ENCODE peak calls at places on chromosomes 1 and 21, in ten cellular contexts. One of them, this sample, is unnamed.

GRCh38 chr1:19315378-19316206 is 3.5 kb downstream of the SLC66A1 start:
- DNase-seq in NCI-H1105 treated with DMSO at 0.1 percent for 48 hours: no peak
- DNase-seq in RWPE1: no peak
- DNase-seq in Jurkat, Clone E6-1: no peak
- DNase-seq in activated CD8-positive, alpha-beta memory T cell treated with anti-CD3 and anti-CD28 coated beads, Interleukin-2, amount 50 U/mL, for 4 hours: no peak
- DNase-seq in AG09309: no peak
- DNase-seq in hypothalamus: no peak
- DNase-seq in stimulated activated CD4-positive, alpha-beta T cell treated with anti-CD3 and anti-CD28 coated beads, Interleukin-12 subunit alpha, Interleukin-12 subunit beta, amount 100 ng/mL, for 4 hours: no peak
- DNase-seq in activated gamma-delta T cell treated with anti-CD3 and anti-CD28 coated beads, Interleukin-2, amount 50 U/mL, for 16 hours: no peak
- DNase-seq in epithelial cell of proximal tubule: no peak
- DNase-seq in this sample: no peak

GRCh38 chr1:232385221-232385620 is 244.7 kb downstream of the SIPA1L2 start:
- DNase-seq in NCI-H1105 treated with DMSO at 0.1 percent for 48 hours: no peak
- DNase-seq in RWPE1: peak; percentile 19
- DNase-seq in Jurkat, Clone E6-1: no peak
- DNase-seq in activated CD8-positive, alpha-beta memory T cell treated with anti-CD3 and anti-CD28 coated beads, Interleukin-2, amount 50 U/mL, for 4 hours: no peak
- DNase-seq in AG09309: peak; percentile 48
- DNase-seq in hypothalamus: no peak
- DNase-seq in stimulated activated CD4-positive, alpha-beta T cell treated with anti-CD3 and anti-CD28 coated beads, Interleukin-12 subunit alpha, Interleukin-12 subunit beta, amount 100 ng/mL, for 4 hours: no peak
- DNase-seq in activated gamma-delta T cell treated with anti-CD3 and anti-CD28 coated beads, Interleukin-2, amount 50 U/mL, for 16 hours: no peak
- DNase-seq in epithelial cell of proximal tubule: no peak
- DNase-seq in this sample: peak; percentile 30

GRCh38 chr1:245173446-245174178 is 18.8 kb downstream of the KIF26B start:
- DNase-seq in NCI-H1105 treated with DMSO at 0.1 percent for 48 hours: peak; percentile 45
- DNase-seq in RWPE1: no peak
- DNase-seq in Jurkat, Clone E6-1: no peak
- DNase-seq in activated CD8-positive, alpha-beta memory T cell treated with anti-CD3 and anti-CD28 coated beads, Interleukin-2, amount 50 U/mL, for 4 hours: no peak
- DNase-seq in AG09309: no peak
- DNase-seq in hypothalamus: no peak
- DNase-seq in stimulated activated CD4-positive, alpha-beta T cell treated with anti-CD3 and anti-CD28 coated beads, Interleukin-12 subunit alpha, Interleukin-12 subunit beta, amount 100 ng/mL, for 4 hours: no peak
- DNase-seq in activated gamma-delta T cell treated with anti-CD3 and anti-CD28 coated beads, Interleukin-2, amount 50 U/mL, for 16 hours: no peak
- DNase-seq in epithelial cell of proximal tubule: no peak
- DNase-seq in this sample: no peak

GRCh38 chr1:31421404-31422040 is 8.5 kb downstream of the SERINC2 start:
- DNase-seq in NCI-H1105 treated with DMSO at 0.1 percent for 48 hours: peak; percentile 9
- DNase-seq in RWPE1: no peak
- DNase-seq in Jurkat, Clone E6-1: no peak
- DNase-seq in activated CD8-positive, alpha-beta memory T cell treated with anti-CD3 and anti-CD28 coated beads, Interleukin-2, amount 50 U/mL, for 4 hours: no peak
- DNase-seq in AG09309: no peak
- DNase-seq in hypothalamus: no peak
- DNase-seq in stimulated activated CD4-positive, alpha-beta T cell treated with anti-CD3 and anti-CD28 coated beads, Interleukin-12 subunit alpha, Interleukin-12 subunit beta, amount 100 ng/mL, for 4 hours: no peak
- DNase-seq in activated gamma-delta T cell treated with anti-CD3 and anti-CD28 coated beads, Interleukin-2, amount 50 U/mL, for 16 hours: no peak
- DNase-seq in epithelial cell of proximal tubule: no peak
- DNase-seq in this sample: no peak

GRCh38 chr1:205950280-205950679 is 7.0 kb upstream of the SLC26A9 start:
- DNase-seq in NCI-H1105 treated with DMSO at 0.1 percent for 48 hours: no peak
- DNase-seq in RWPE1: peak; percentile 73
- DNase-seq in Jurkat, Clone E6-1: no peak
- DNase-seq in activated CD8-positive, alpha-beta memory T cell treated with anti-CD3 and anti-CD28 coated beads, Interleukin-2, amount 50 U/mL, for 4 hours: no peak
- DNase-seq in AG09309: no peak
- DNase-seq in hypothalamus: peak; percentile 64
- DNase-seq in stimulated activated CD4-positive, alpha-beta T cell treated with anti-CD3 and anti-CD28 coated beads, Interleukin-12 subunit alpha, Interleukin-12 subunit beta, amount 100 ng/mL, for 4 hours: no peak
- DNase-seq in activated gamma-delta T cell treated with anti-CD3 and anti-CD28 coated beads, Interleukin-2, amount 50 U/mL, for 16 hours: no peak
- DNase-seq in epithelial cell of proximal tubule: no peak
- DNase-seq in this sample: peak; percentile 37

GRCh38 chr1:160437432-160438319 is 37.3 kb downstream of the VANGL2 start:
- DNase-seq in NCI-H1105 treated with DMSO at 0.1 percent for 48 hours: no peak
- DNase-seq in RWPE1: no peak
- DNase-seq in Jurkat, Clone E6-1: peak; percentile 55
- DNase-seq in activated CD8-positive, alpha-beta memory T cell treated with anti-CD3 and anti-CD28 coated beads, Interleukin-2, amount 50 U/mL, for 4 hours: no peak
- DNase-seq in AG09309: no peak
- DNase-seq in hypothalamus: no peak
- DNase-seq in stimulated activated CD4-positive, alpha-beta T cell treated with anti-CD3 and anti-CD28 coated beads, Interleukin-12 subunit alpha, Interleukin-12 subunit beta, amount 100 ng/mL, for 4 hours: no peak
- DNase-seq in activated gamma-delta T cell treated with anti-CD3 and anti-CD28 coated beads, Interleukin-2, amount 50 U/mL, for 16 hours: no peak
- DNase-seq in epithelial cell of proximal tubule: no peak
- DNase-seq in this sample: no peak

GRCh38 chr21:36791695-36792451 is 93.0 kb downstream of the SIM2 start:
- DNase-seq in NCI-H1105 treated with DMSO at 0.1 percent for 48 hours: no peak
- DNase-seq in RWPE1: no peak
- DNase-seq in Jurkat, Clone E6-1: no peak
- DNase-seq in activated CD8-positive, alpha-beta memory T cell treated with anti-CD3 and anti-CD28 coated beads, Interleukin-2, amount 50 U/mL, for 4 hours: no peak
- DNase-seq in AG09309: no peak
- DNase-seq in hypothalamus: no peak
- DNase-seq in stimulated activated CD4-positive, alpha-beta T cell treated with anti-CD3 and anti-CD28 coated beads, Interleukin-12 subunit alpha, Interleukin-12 subunit beta, amount 100 ng/mL, for 4 hours: no peak
- DNase-seq in activated gamma-delta T cell treated with anti-CD3 and anti-CD28 coated beads, Interleukin-2, amount 50 U/mL, for 16 hours: no peak
- DNase-seq in epithelial cell of proximal tubule: no peak
- DNase-seq in this sample: no peak

GRCh38 chr1:27664291-27664690 is 7.7 kb downstream of the IFI6 start:
- DNase-seq in NCI-H1105 treated with DMSO at 0.1 percent for 48 hours: no peak
- DNase-seq in RWPE1: no peak
- DNase-seq in Jurkat, Clone E6-1: no peak
- DNase-seq in activated CD8-positive, alpha-beta memory T cell treated with anti-CD3 and anti-CD28 coated beads, Interleukin-2, amount 50 U/mL, for 4 hours: no peak
- DNase-seq in AG09309: no peak
- DNase-seq in hypothalamus: no peak
- DNase-seq in stimulated activated CD4-positive, alpha-beta T cell treated with anti-CD3 and anti-CD28 coated beads, Interleukin-12 subunit alpha, Interleukin-12 subunit beta, amount 100 ng/mL, for 4 hours: no peak
- DNase-seq in activated gamma-delta T cell treated with anti-CD3 and anti-CD28 coated beads, Interleukin-2, amount 50 U/mL, for 16 hours: no peak
- DNase-seq in epithelial cell of proximal tubule: no peak
- DNase-seq in this sample: no peak

GRCh38 chr1:226017070-226017469 is 17.9 kb upstream of the SDE2 start:
- DNase-seq in NCI-H1105 treated with DMSO at 0.1 percent for 48 hours: no peak
- DNase-seq in RWPE1: no peak
- DNase-seq in Jurkat, Clone E6-1: no peak
- DNase-seq in activated CD8-positive, alpha-beta memory T cell treated with anti-CD3 and anti-CD28 coated beads, Interleukin-2, amount 50 U/mL, for 4 hours: no peak
- DNase-seq in AG09309: no peak
- DNase-seq in hypothalamus: no peak
- DNase-seq in stimulated activated CD4-positive, alpha-beta T cell treated with anti-CD3 and anti-CD28 coated beads, Interleukin-12 subunit alpha, Interleukin-12 subunit beta, amount 100 ng/mL, for 4 hours: no peak
- DNase-seq in activated gamma-delta T cell treated with anti-CD3 and anti-CD28 coated beads, Interleukin-2, amount 50 U/mL, for 16 hours: no peak
- DNase-seq in epithelial cell of proximal tubule: no peak
- DNase-seq in this sample: no peak

GRCh38 chr1:4375812-4376211 is 278.6 kb upstream of the AJAP1 start:
- DNase-seq in NCI-H1105 treated with DMSO at 0.1 percent for 48 hours: no peak
- DNase-seq in RWPE1: peak; percentile 8
- DNase-seq in Jurkat, Clone E6-1: no peak
- DNase-seq in activated CD8-positive, alpha-beta memory T cell treated with anti-CD3 and anti-CD28 coated beads, Interleukin-2, amount 50 U/mL, for 4 hours: no peak
- DNase-seq in AG09309: no peak
- DNase-seq in hypothalamus: no peak
- DNase-seq in stimulated activated CD4-positive, alpha-beta T cell treated with anti-CD3 and anti-CD28 coated beads, Interleukin-12 subunit alpha, Interleukin-12 subunit beta, amount 100 ng/mL, for 4 hours: no peak
- DNase-seq in activated gamma-delta T cell treated with anti-CD3 and anti-CD28 coated beads, Interleukin-2, amount 50 U/mL, for 16 hours: no peak
- DNase-seq in epithelial cell of proximal tubule: peak; percentile 48
- DNase-seq in this sample: no peak

GRCh38 chr1:68051475-68051874 is 1.0 kb upstream of the DIRAS3 start:
- DNase-seq in NCI-H1105 treated with DMSO at 0.1 percent for 48 hours: no peak
- DNase-seq in RWPE1: peak; percentile 10
- DNase-seq in Jurkat, Clone E6-1: no peak
- DNase-seq in activated CD8-positive, alpha-beta memory T cell treated with anti-CD3 and anti-CD28 coated beads, Interleukin-2, amount 50 U/mL, for 4 hours: no peak
- DNase-seq in AG09309: peak; percentile 49
- DNase-seq in hypothalamus: peak; percentile 32
- DNase-seq in stimulated activated CD4-positive, alpha-beta T cell treated with anti-CD3 and anti-CD28 coated beads, Interleukin-12 subunit alpha, Interleukin-12 subunit beta, amount 100 ng/mL, for 4 hours: no peak
- DNase-seq in activated gamma-delta T cell treated with anti-CD3 and anti-CD28 coated beads, Interleukin-2, amount 50 U/mL, for 16 hours: no peak
- DNase-seq in epithelial cell of proximal tubule: no peak
- DNase-seq in this sample: peak; percentile 13

GRCh38 chr1:119254067-119254720 is 113.7 kb upstream of the WARS2 start:
- DNase-seq in NCI-H1105 treated with DMSO at 0.1 percent for 48 hours: no peak
- DNase-seq in RWPE1: peak; percentile 91
- DNase-seq in Jurkat, Clone E6-1: no peak
- DNase-seq in activated CD8-positive, alpha-beta memory T cell treated with anti-CD3 and anti-CD28 coated beads, Interleukin-2, amount 50 U/mL, for 4 hours: no peak
- DNase-seq in AG09309: no peak
- DNase-seq in hypothalamus: no peak
- DNase-seq in stimulated activated CD4-positive, alpha-beta T cell treated with anti-CD3 and anti-CD28 coated beads, Interleukin-12 subunit alpha, Interleukin-12 subunit beta, amount 100 ng/mL, for 4 hours: no peak
- DNase-seq in activated gamma-delta T cell treated with anti-CD3 and anti-CD28 coated beads, Interleukin-2, amount 50 U/mL, for 16 hours: no peak
- DNase-seq in epithelial cell of proximal tubule: peak; percentile 32
- DNase-seq in this sample: no peak

GRCh38 chr1:9004731-9005708 is 21.2 kb downstream of the SLC2A7 start:
- DNase-seq in NCI-H1105 treated with DMSO at 0.1 percent for 48 hours: no peak
- DNase-seq in RWPE1: peak; percentile 64
- DNase-seq in Jurkat, Clone E6-1: peak; percentile 55
- DNase-seq in activated CD8-positive, alpha-beta memory T cell treated with anti-CD3 and anti-CD28 coated beads, Interleukin-2, amount 50 U/mL, for 4 hours: peak; percentile 85
- DNase-seq in AG09309: peak; percentile 35
- DNase-seq in hypothalamus: peak; percentile 35
- DNase-seq in stimulated activated CD4-positive, alpha-beta T cell treated with anti-CD3 and anti-CD28 coated beads, Interleukin-12 subunit alpha, Interleukin-12 subunit beta, amount 100 ng/mL, for 4 hours: peak; percentile 84
- DNase-seq in activated gamma-delta T cell treated with anti-CD3 and anti-CD28 coated beads, Interleukin-2, amount 50 U/mL, for 16 hours: peak; percentile 71
- DNase-seq in epithelial cell of proximal tubule: peak; percentile 15
- DNase-seq in this sample: peak; percentile 54

GRCh38 chr1:174535207-174535606 is 87.4 kb downstream of the GPR52 start:
- DNase-seq in NCI-H1105 treated with DMSO at 0.1 percent for 48 hours: no peak
- DNase-seq in RWPE1: no peak
- DNase-seq in Jurkat, Clone E6-1: no peak
- DNase-seq in activated CD8-positive, alpha-beta memory T cell treated with anti-CD3 and anti-CD28 coated beads, Interleukin-2, amount 50 U/mL, for 4 hours: no peak
- DNase-seq in AG09309: no peak
- DNase-seq in hypothalamus: no peak
- DNase-seq in stimulated activated CD4-positive, alpha-beta T cell treated with anti-CD3 and anti-CD28 coated beads, Interleukin-12 subunit alpha, Interleukin-12 subunit beta, amount 100 ng/mL, for 4 hours: no peak
- DNase-seq in activated gamma-delta T cell treated with anti-CD3 and anti-CD28 coated beads, Interleukin-2, amount 50 U/mL, for 16 hours: no peak
- DNase-seq in epithelial cell of proximal tubule: no peak
- DNase-seq in this sample: no peak

GRCh38 chr21:26948194-26948593 is 18.7 kb downstream of the ADAMTS5 start:
- DNase-seq in NCI-H1105 treated with DMSO at 0.1 percent for 48 hours: no peak
- DNase-seq in RWPE1: no peak
- DNase-seq in Jurkat, Clone E6-1: no peak
- DNase-seq in activated CD8-positive, alpha-beta memory T cell treated with anti-CD3 and anti-CD28 coated beads, Interleukin-2, amount 50 U/mL, for 4 hours: no peak
- DNase-seq in AG09309: no peak
- DNase-seq in hypothalamus: no peak
- DNase-seq in stimulated activated CD4-positive, alpha-beta T cell treated with anti-CD3 and anti-CD28 coated beads, Interleukin-12 subunit alpha, Interleukin-12 subunit beta, amount 100 ng/mL, for 4 hours: no peak
- DNase-seq in activated gamma-delta T cell treated with anti-CD3 and anti-CD28 coated beads, Interleukin-2, amount 50 U/mL, for 16 hours: no peak
- DNase-seq in epithelial cell of proximal tubule: no peak
- DNase-seq in this sample: no peak

GRCh38 chr1:41927118-41927517 is 8.4 kb upstream of the HIVEP3 start:
- DNase-seq in NCI-H1105 treated with DMSO at 0.1 percent for 48 hours: no peak
- DNase-seq in RWPE1: no peak
- DNase-seq in Jurkat, Clone E6-1: no peak
- DNase-seq in activated CD8-positive, alpha-beta memory T cell treated with anti-CD3 and anti-CD28 coated beads, Interleukin-2, amount 50 U/mL, for 4 hours: no peak
- DNase-seq in AG09309: no peak
- DNase-seq in hypothalamus: no peak
- DNase-seq in stimulated activated CD4-positive, alpha-beta T cell treated with anti-CD3 and anti-CD28 coated beads, Interleukin-12 subunit alpha, Interleukin-12 subunit beta, amount 100 ng/mL, for 4 hours: no peak
- DNase-seq in activated gamma-delta T cell treated with anti-CD3 and anti-CD28 coated beads, Interleukin-2, amount 50 U/mL, for 16 hours: no peak
- DNase-seq in epithelial cell of proximal tubule: no peak
- DNase-seq in this sample: no peak

GRCh38 chr1:244092293-244093264 is 41.5 kb downstream of the ZBTB18 start:
- DNase-seq in NCI-H1105 treated with DMSO at 0.1 percent for 48 hours: no peak
- DNase-seq in RWPE1: no peak
- DNase-seq in Jurkat, Clone E6-1: no peak
- DNase-seq in activated CD8-positive, alpha-beta memory T cell treated with anti-CD3 and anti-CD28 coated beads, Interleukin-2, amount 50 U/mL, for 4 hours: no peak
- DNase-seq in AG09309: no peak
- DNase-seq in hypothalamus: no peak
- DNase-seq in stimulated activated CD4-positive, alpha-beta T cell treated with anti-CD3 and anti-CD28 coated beads, Interleukin-12 subunit alpha, Interleukin-12 subunit beta, amount 100 ng/mL, for 4 hours: no peak
- DNase-seq in activated gamma-delta T cell treated with anti-CD3 and anti-CD28 coated beads, Interleukin-2, amount 50 U/mL, for 16 hours: no peak
- DNase-seq in epithelial cell of proximal tubule: peak; percentile 94
- DNase-seq in this sample: no peak

GRCh38 chr1:28776341-28776740 is 35.6 kb upstream of the OPRD1 start:
- DNase-seq in NCI-H1105 treated with DMSO at 0.1 percent for 48 hours: no peak
- DNase-seq in RWPE1: no peak
- DNase-seq in Jurkat, Clone E6-1: no peak
- DNase-seq in activated CD8-positive, alpha-beta memory T cell treated with anti-CD3 and anti-CD28 coated beads, Interleukin-2, amount 50 U/mL, for 4 hours: no peak
- DNase-seq in AG09309: no peak
- DNase-seq in hypothalamus: no peak
- DNase-seq in stimulated activated CD4-positive, alpha-beta T cell treated with anti-CD3 and anti-CD28 coated beads, Interleukin-12 subunit alpha, Interleukin-12 subunit beta, amount 100 ng/mL, for 4 hours: no peak
- DNase-seq in activated gamma-delta T cell treated with anti-CD3 and anti-CD28 coated beads, Interleukin-2, amount 50 U/mL, for 16 hours: no peak
- DNase-seq in epithelial cell of proximal tubule: no peak
- DNase-seq in this sample: no peak

GRCh38 chr1:110065841-110066240 is 4.6 kb downstream of the ALX3 start:
- DNase-seq in NCI-H1105 treated with DMSO at 0.1 percent for 48 hours: no peak
- DNase-seq in RWPE1: no peak
- DNase-seq in Jurkat, Clone E6-1: no peak
- DNase-seq in activated CD8-positive, alpha-beta memory T cell treated with anti-CD3 and anti-CD28 coated beads, Interleukin-2, amount 50 U/mL, for 4 hours: no peak
- DNase-seq in AG09309: no peak
- DNase-seq in hypothalamus: no peak
- DNase-seq in stimulated activated CD4-positive, alpha-beta T cell treated with anti-CD3 and anti-CD28 coated beads, Interleukin-12 subunit alpha, Interleukin-12 subunit beta, amount 100 ng/mL, for 4 hours: no peak
- DNase-seq in activated gamma-delta T cell treated with anti-CD3 and anti-CD28 coated beads, Interleukin-2, amount 50 U/mL, for 16 hours: no peak
- DNase-seq in epithelial cell of proximal tubule: no peak
- DNase-seq in this sample: no peak

GRCh38 chr1:117093870-117094621 is 27.5 kb downstream of the TRIM45 start:
- DNase-seq in NCI-H1105 treated with DMSO at 0.1 percent for 48 hours: no peak
- DNase-seq in RWPE1: peak; percentile 65
- DNase-seq in Jurkat, Clone E6-1: peak; percentile 28
- DNase-seq in activated CD8-positive, alpha-beta memory T cell treated with anti-CD3 and anti-CD28 coated beads, Interleukin-2, amount 50 U/mL, for 4 hours: peak; percentile 23
- DNase-seq in AG09309: no peak
- DNase-seq in hypothalamus: no peak
- DNase-seq in stimulated activated CD4-positive, alpha-beta T cell treated with anti-CD3 and anti-CD28 coated beads, Interleukin-12 subunit alpha, Interleukin-12 subunit beta, amount 100 ng/mL, for 4 hours: no peak
- DNase-seq in activated gamma-delta T cell treated with anti-CD3 and anti-CD28 coated beads, Interleukin-2, amount 50 U/mL, for 16 hours: no peak
- DNase-seq in epithelial cell of proximal tubule: no peak
- DNase-seq in this sample: peak; percentile 43

GRCh38 chr1:198902616-198903140 is 263.8 kb downstream of the PTPRC start:
- DNase-seq in NCI-H1105 treated with DMSO at 0.1 percent for 48 hours: peak; percentile 67
- DNase-seq in RWPE1: peak; percentile 34
- DNase-seq in Jurkat, Clone E6-1: no peak
- DNase-seq in activated CD8-positive, alpha-beta memory T cell treated with anti-CD3 and anti-CD28 coated beads, Interleukin-2, amount 50 U/mL, for 4 hours: no peak
- DNase-seq in AG09309: no peak
- DNase-seq in hypothalamus: no peak
- DNase-seq in stimulated activated CD4-positive, alpha-beta T cell treated with anti-CD3 and anti-CD28 coated beads, Interleukin-12 subunit alpha, Interleukin-12 subunit beta, amount 100 ng/mL, for 4 hours: no peak
- DNase-seq in activated gamma-delta T cell treated with anti-CD3 and anti-CD28 coated beads, Interleukin-2, amount 50 U/mL, for 16 hours: no peak
- DNase-seq in epithelial cell of proximal tubule: no peak
- DNase-seq in this sample: no peak

GRCh38 chr1:192061556-192061955 is 96.7 kb upstream of the RGS18 start:
- DNase-seq in NCI-H1105 treated with DMSO at 0.1 percent for 48 hours: no peak
- DNase-seq in RWPE1: no peak
- DNase-seq in Jurkat, Clone E6-1: no peak
- DNase-seq in activated CD8-positive, alpha-beta memory T cell treated with anti-CD3 and anti-CD28 coated beads, Interleukin-2, amount 50 U/mL, for 4 hours: no peak
- DNase-seq in AG09309: no peak
- DNase-seq in hypothalamus: no peak
- DNase-seq in stimulated activated CD4-positive, alpha-beta T cell treated with anti-CD3 and anti-CD28 coated beads, Interleukin-12 subunit alpha, Interleukin-12 subunit beta, amount 100 ng/mL, for 4 hours: no peak
- DNase-seq in activated gamma-delta T cell treated with anti-CD3 and anti-CD28 coated beads, Interleukin-2, amount 50 U/mL, for 16 hours: no peak
- DNase-seq in epithelial cell of proximal tubule: no peak
- DNase-seq in this sample: no peak

GRCh38 chr1:224090116-224090515 is 23.8 kb upstream of the FBXO28 start:
- DNase-seq in NCI-H1105 treated with DMSO at 0.1 percent for 48 hours: no peak
- DNase-seq in RWPE1: no peak
- DNase-seq in Jurkat, Clone E6-1: no peak
- DNase-seq in activated CD8-positive, alpha-beta memory T cell treated with anti-CD3 and anti-CD28 coated beads, Interleukin-2, amount 50 U/mL, for 4 hours: no peak
- DNase-seq in AG09309: no peak
- DNase-seq in hypothalamus: no peak
- DNase-seq in stimulated activated CD4-positive, alpha-beta T cell treated with anti-CD3 and anti-CD28 coated beads, Interleukin-12 subunit alpha, Interleukin-12 subunit beta, amount 100 ng/mL, for 4 hours: no peak
- DNase-seq in activated gamma-delta T cell treated with anti-CD3 and anti-CD28 coated beads, Interleukin-2, amount 50 U/mL, for 16 hours: no peak
- DNase-seq in epithelial cell of proximal tubule: no peak
- DNase-seq in this sample: no peak

GRCh38 chr1:25028910-25029599 is 99.0 kb upstream of the RUNX3 start:
- DNase-seq in NCI-H1105 treated with DMSO at 0.1 percent for 48 hours: no peak
- DNase-seq in RWPE1: no peak
- DNase-seq in Jurkat, Clone E6-1: no peak
- DNase-seq in activated CD8-positive, alpha-beta memory T cell treated with anti-CD3 and anti-CD28 coated beads, Interleukin-2, amount 50 U/mL, for 4 hours: no peak
- DNase-seq in AG09309: no peak
- DNase-seq in hypothalamus: no peak
- DNase-seq in stimulated activated CD4-positive, alpha-beta T cell treated with anti-CD3 and anti-CD28 coated beads, Interleukin-12 subunit alpha, Interleukin-12 subunit beta, amount 100 ng/mL, for 4 hours: no peak
- DNase-seq in activated gamma-delta T cell treated with anti-CD3 and anti-CD28 coated beads, Interleukin-2, amount 50 U/mL, for 16 hours: no peak
- DNase-seq in epithelial cell of proximal tubule: no peak
- DNase-seq in this sample: no peak

GRCh38 chr1:89607888-89608626 is 24.9 kb upstream of the LRRC8C start:
- DNase-seq in NCI-H1105 treated with DMSO at 0.1 percent for 48 hours: no peak
- DNase-seq in RWPE1: no peak
- DNase-seq in Jurkat, Clone E6-1: no peak
- DNase-seq in activated CD8-positive, alpha-beta memory T cell treated with anti-CD3 and anti-CD28 coated beads, Interleukin-2, amount 50 U/mL, for 4 hours: peak; percentile 68
- DNase-seq in AG09309: no peak
- DNase-seq in hypothalamus: no peak
- DNase-seq in stimulated activated CD4-positive, alpha-beta T cell treated with anti-CD3 and anti-CD28 coated beads, Interleukin-12 subunit alpha, Interleukin-12 subunit beta, amount 100 ng/mL, for 4 hours: peak; percentile 50
- DNase-seq in activated gamma-delta T cell treated with anti-CD3 and anti-CD28 coated beads, Interleukin-2, amount 50 U/mL, for 16 hours: peak; percentile 51
- DNase-seq in epithelial cell of proximal tubule: no peak
- DNase-seq in this sample: no peak

GRCh38 chr1:223538921-223539445 is 126.5 kb downstream of the CAPN8 start:
- DNase-seq in NCI-H1105 treated with DMSO at 0.1 percent for 48 hours: no peak
- DNase-seq in RWPE1: no peak
- DNase-seq in Jurkat, Clone E6-1: no peak
- DNase-seq in activated CD8-positive, alpha-beta memory T cell treated with anti-CD3 and anti-CD28 coated beads, Interleukin-2, amount 50 U/mL, for 4 hours: no peak
- DNase-seq in AG09309: no peak
- DNase-seq in hypothalamus: peak; percentile 6
- DNase-seq in stimulated activated CD4-positive, alpha-beta T cell treated with anti-CD3 and anti-CD28 coated beads, Interleukin-12 subunit alpha, Interleukin-12 subunit beta, amount 100 ng/mL, for 4 hours: no peak
- DNase-seq in activated gamma-delta T cell treated with anti-CD3 and anti-CD28 coated beads, Interleukin-2, amount 50 U/mL, for 16 hours: no peak
- DNase-seq in epithelial cell of proximal tubule: no peak
- DNase-seq in this sample: no peak

GRCh38 chr1:235013512-235013911 is 115.1 kb downstream of the TOMM20 start:
- DNase-seq in NCI-H1105 treated with DMSO at 0.1 percent for 48 hours: no peak
- DNase-seq in RWPE1: no peak
- DNase-seq in Jurkat, Clone E6-1: no peak
- DNase-seq in activated CD8-positive, alpha-beta memory T cell treated with anti-CD3 and anti-CD28 coated beads, Interleukin-2, amount 50 U/mL, for 4 hours: no peak
- DNase-seq in AG09309: no peak
- DNase-seq in hypothalamus: no peak
- DNase-seq in stimulated activated CD4-positive, alpha-beta T cell treated with anti-CD3 and anti-CD28 coated beads, Interleukin-12 subunit alpha, Interleukin-12 subunit beta, amount 100 ng/mL, for 4 hours: no peak
- DNase-seq in activated gamma-delta T cell treated with anti-CD3 and anti-CD28 coated beads, Interleukin-2, amount 50 U/mL, for 16 hours: no peak
- DNase-seq in epithelial cell of proximal tubule: no peak
- DNase-seq in this sample: no peak

GRCh38 chr21:38982096-38982495 is 176.4 kb downstream of the ETS2 start:
- DNase-seq in NCI-H1105 treated with DMSO at 0.1 percent for 48 hours: no peak
- DNase-seq in RWPE1: no peak
- DNase-seq in Jurkat, Clone E6-1: no peak
- DNase-seq in activated CD8-positive, alpha-beta memory T cell treated with anti-CD3 and anti-CD28 coated beads, Interleukin-2, amount 50 U/mL, for 4 hours: no peak
- DNase-seq in AG09309: no peak
- DNase-seq in hypothalamus: no peak
- DNase-seq in stimulated activated CD4-positive, alpha-beta T cell treated with anti-CD3 and anti-CD28 coated beads, Interleukin-12 subunit alpha, Interleukin-12 subunit beta, amount 100 ng/mL, for 4 hours: no peak
- DNase-seq in activated gamma-delta T cell treated with anti-CD3 and anti-CD28 coated beads, Interleukin-2, amount 50 U/mL, for 16 hours: no peak
- DNase-seq in epithelial cell of proximal tubule: no peak
- DNase-seq in this sample: no peak